ENCODE peak calls at places on chromosomes 13 and 19, in six cellular contexts. N is astrocyte of the spinal cord, R is AG10803, K is heart left ventricle, X is LNCaP clone FGC, E is pancreas. Q is an unnamed sample.

GRCh38 chr19:42088471-42089190 is 12.7 kb downstream of the ZNF574 start:
- DNase-seq in K (no peak), R (peak), X (no peak), E (no peak), N (peak), Q (no peak)

GRCh38 chr13:93670858-93671257 is 444.3 kb downstream of the GPC6 start:
- DNase-seq in E (no peak), X (no peak), R (no peak), N (no peak), K (no peak), Q (no peak)

GRCh38 chr13:102718746-102719145 is 23.9 kb upstream of the METTL21C start:
- DNase-seq in E (no peak), R (no peak), K (no peak), N (peak), X (no peak), Q (no peak)

GRCh38 chr13:28704919-28705318 is 13.9 kb downstream of the SLC46A3 start:
- DNase-seq in R (no peak), X (no peak), K (no peak), N (no peak), E (no peak), Q (no peak)

GRCh38 chr13:22031702-22032286 is 360.9 kb downstream of the FGF9 start:
- DNase-seq in X (no peak), N (no peak), K (no peak), R (no peak), E (no peak), Q (no peak)

GRCh38 chr19:7746903-7747884 is at the start of gene CD209:
- DNase-seq in N (no peak), K (no peak), X (no peak), R (no peak), E (no peak), Q (no peak)

GRCh38 chr19:3403489-3404323 is 37.3 kb downstream of the NFIC start:
- DNase-seq in X (no peak), N (peak), R (peak), E (peak), K (peak), Q (peak)

GRCh38 chr13:50366488-50367174 is 351.4 kb downstream of the KCNRG start:
- DNase-seq in X (peak), N (no peak), K (no peak), E (no peak), R (no peak), Q (no peak)

GRCh38 chr13:79365981-79366380 is 40.1 kb downstream of the RBM26 start:
- DNase-seq in K (no peak), E (no peak), X (no peak), R (no peak), N (no peak), Q (no peak)

GRCh38 chr19:1407662-1408299 is 395 bp downstream of the DAZAP1 start:
- DNase-seq in N (no peak), X (no peak), K (no peak), R (no peak), E (peak), Q (peak)

GRCh38 chr13:20171364-20171763 is 10.5 kb upstream of the GJA3 start:
- DNase-seq in R (no peak), N (no peak), X (peak), K (no peak), E (no peak), Q (no peak)

GRCh38 chr19:1862424-1863307 is 713 bp downstream of the KLF16 start:
- DNase-seq in K (peak), R (no peak), X (no peak), N (no peak), E (peak), Q (peak)

GRCh38 chr13:105202384-105202783 is 1333.1 kb downstream of the EFNB2 start:
- DNase-seq in K (no peak), E (no peak), R (no peak), N (peak), X (no peak), Q (peak)

GRCh38 chr13:25840931-25841330 is 210.9 kb downstream of the SHISA2 start:
- DNase-seq in E (no peak), N (no peak), X (no peak), R (no peak), K (no peak), Q (no peak)

GRCh38 chr13:33229446-33230177 is 55.9 kb downstream of the STARD13 start:
- DNase-seq in N (peak), E (no peak), R (peak), X (no peak), K (no peak), Q (no peak)

GRCh38 chr13:33083054-33083453 is 66.8 kb downstream of the KL start:
- DNase-seq in N (no peak), K (no peak), R (no peak), E (no peak), X (no peak), Q (no peak)

GRCh38 chr19:56765107-56765506 is 75.4 kb downstream of the PEG3 start:
- DNase-seq in X (peak), N (no peak), R (no peak), E (peak), K (peak), Q (peak)

GRCh38 chr19:54388001-54388802 is 23.5 kb upstream of the LAIR1 start:
- DNase-seq in R (no peak), N (no peak), X (no peak), E (no peak), K (no peak), Q (no peak)

GRCh38 chr13:64263285-64263684 is 2847.6 kb upstream of the PCDH20 start:
- DNase-seq in N (no peak), R (no peak), X (no peak), K (no peak), E (no peak), Q (no peak)

GRCh38 chr13:48595330-48596127 is 58.2 kb upstream of the CYSLTR2 start:
- DNase-seq in E (peak), X (no peak), K (peak), N (peak), R (peak), Q (peak)

GRCh38 chr19:19406878-19407639 is 1.6 kb downstream of the GATAD2A start:
- DNase-seq in X (peak), E (peak), K (peak), R (peak), N (peak), Q (peak)

GRCh38 chr13:38539632-38540031 is 147.2 kb upstream of the FREM2 start:
- DNase-seq in E (no peak), K (no peak), X (no peak), R (no peak), N (no peak), Q (no peak)

GRCh38 chr19:42942187-42942789 is 5.3 kb upstream of the PSG7 start:
- DNase-seq in X (no peak), N (peak), K (no peak), R (peak), E (no peak), Q (peak)

GRCh38 chr13:78197231-78197630 is 278.6 kb upstream of the EDNRB start:
- DNase-seq in R (no peak), K (no peak), N (no peak), E (no peak), X (no peak), Q (peak)

GRCh38 chr19:55640577-55641375 is at the start of gene ZNF580:
- DNase-seq in K (peak), R (peak), E (peak), X (peak), N (peak), Q (peak)

GRCh38 chr13:42685762-42686560 is 95.4 kb upstream of the FAM216B start:
- DNase-seq in E (no peak), N (no peak), X (no peak), K (no peak), R (no peak), Q (no peak)

GRCh38 chr19:3373971-3374368 is 7.6 kb downstream of the NFIC start:
- DNase-seq in E (no peak), K (no peak), X (no peak), R (no peak), N (no peak), Q (no peak)

GRCh38 chr13:66805657-66806056 is 424.5 kb downstream of the PCDH9 start:
- DNase-seq in K (no peak), X (no peak), N (peak), E (no peak), R (no peak), Q (no peak)

GRCh38 chr13:113083402-113084061 is 22.1 kb upstream of the F7 start:
- DNase-seq in E (no peak), N (no peak), X (peak), K (peak), R (peak), Q (peak)

GRCh38 chr19:55384576-55385235 is 614 bp upstream of the TMEM238 start:
- DNase-seq in X (no peak), N (no peak), E (no peak), K (no peak), R (no peak), Q (no peak)

GRCh38 chr13:72194531-72194930 is 327.5 kb upstream of the DACH1 start:
- DNase-seq in X (peak), K (no peak), R (no peak), E (peak), N (no peak), Q (peak)

GRCh38 chr19:10766681-10767201 is 48.9 kb downstream of the DNM2 start:
- DNase-seq in R (peak), N (peak), X (no peak), E (peak), K (peak), Q (no peak)

DNA sequence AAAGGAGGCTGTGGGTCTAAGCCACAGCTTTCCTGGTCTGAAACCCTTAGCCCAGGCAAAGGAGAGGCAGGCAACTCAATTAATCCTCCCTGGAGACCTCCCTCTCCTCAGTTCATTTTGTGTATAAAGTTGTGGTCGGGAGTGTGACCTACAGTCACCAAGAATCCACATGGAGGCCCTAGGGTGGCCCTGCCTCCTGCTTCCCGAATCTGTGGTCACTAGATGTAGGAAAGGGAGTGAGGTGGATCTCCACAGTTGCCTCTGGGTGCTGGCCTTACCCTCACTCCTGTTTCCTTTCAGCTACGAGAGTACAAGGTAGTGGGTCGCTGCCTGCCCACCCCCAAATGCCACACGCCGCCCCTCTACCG is 1.3 kb downstream of the RPL18A start:
- DNase-seq in E (no peak), N (no peak), X (no peak), R (no peak), K (no peak), Q (no peak)
- H3K4me3 ChIP-seq in E (peak), N (peak), X (peak), R (peak), K (peak), Q (peak)

DNA sequence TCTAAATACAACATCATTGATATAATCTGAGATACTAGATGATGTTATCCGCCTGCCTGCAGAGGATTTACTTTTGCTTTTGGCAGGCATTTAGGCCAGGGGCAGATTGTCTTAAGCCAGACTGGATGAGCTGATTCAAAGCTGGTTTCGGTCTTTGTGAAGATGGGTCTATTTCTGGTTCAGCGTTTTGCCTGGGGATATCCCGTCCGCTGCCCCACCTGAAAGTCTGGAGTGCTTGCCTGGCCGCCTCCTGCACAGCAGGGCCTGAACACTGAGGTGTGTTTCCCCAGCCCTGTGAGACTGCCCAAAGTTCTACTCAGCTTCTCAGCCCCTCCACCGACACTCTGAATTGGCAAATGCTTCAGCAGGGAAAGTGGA is 149.7 kb downstream of the KATNAL1 start:
- DNase-seq in R (no peak), N (no peak), E (no peak), K (no peak), X (no peak), Q (no peak)
- TF ChIP-seq CTCF in R (no peak), N (no peak), E (no peak), K (no peak), X (no peak), Q (no peak)

GRCh38 chr19:33798701-33799111 is 2.0 kb downstream of the KCTD15 start:
- DNase-seq in X (no peak), N (peak), R (peak), E (no peak), K (no peak), Q (peak)
- H3K4me3 ChIP-seq in X (no peak), N (peak), R (peak), E (peak), K (peak), Q (peak)

GRCh38 chr13:98142427-98143156 is at the start of gene FARP1:
- DNase-seq in R (peak), K (peak), X (no peak), N (peak), E (peak), Q (peak)
- TF ChIP-seq CTCF in R (no peak), K (peak), X (peak), N (peak), E (peak), Q (peak)

GRCh38 chr19:39940221-39940833 is 5.9 kb upstream of the FCGBP start:
- DNase-seq in X (no peak), N (no peak), R (no peak), K (no peak), E (no peak), Q (no peak)
- H3K4me3 ChIP-seq in X (no peak), N (no peak), R (no peak), K (no peak), E (no peak), Q (no peak)

GRCh38 chr19:44777715-44778347 is at the start of gene CBLC:
- DNase-seq in N (no peak), X (peak), R (no peak), K (no peak), E (peak), Q (peak)
- TF ChIP-seq CTCF in N (peak), X (peak), R (no peak), K (peak), E (no peak), Q (peak)

GRCh38 chr19:5808120-5808816 is 3.4 kb downstream of the NRTN start:
- DNase-seq in E (peak), N (no peak), K (no peak), R (no peak), X (no peak), Q (no peak)

GRCh38 chr19:5804516-5805464 is at the start of gene NRTN:
- DNase-seq in K (no peak), X (no peak), E (peak), R (no peak), N (no peak), Q (no peak)

GRCh38 chr19:5806905-5807304 is 2.0 kb downstream of the NRTN start:
- DNase-seq in R (no peak), N (no peak), K (no peak), E (no peak), X (no peak), Q (no peak)

GRCh38 chr19:5805465-5806132 is 732 bp downstream of the NRTN start:
- DNase-seq in E (peak), N (peak), R (peak), K (peak), X (no peak), Q (peak)

GRCh38 chr19:5806133-5806489 is 1.2 kb downstream of the NRTN start:
- DNase-seq in X (no peak), K (no peak), E (peak), N (no peak), R (no peak), Q (no peak)
- H3K4me3 ChIP-seq in X (no peak), K (no peak), E (peak), N (no peak), R (no peak), Q (no peak)

Q was measured in epithelial cell of esophagus.